ENCODE peak calls at places on chromosomes 2 and 18, in seven cellular contexts. O is HepG2, Z is K562, N is GM12892, B is GM12878, I is GM12891, A is H1. D is an unnamed sample.
A peak's percentile ranks its signal among the peaks of the same experiment; 100 is the strongest.

GRCh38 chr18:55048892-55049291 is 89.6 kb upstream of the CCDC68 start:
- DNase-seq in B (no peak), O (no peak), I (no peak), A (no peak), N (no peak), Z (no peak), D (no peak)

GRCh38 chr18:64137914-64138313 is 11.0 kb downstream of the LINC00305 start:
- DNase-seq in A (no peak), B (no peak), O (no peak), I (no peak), N (no peak), Z (no peak), D (no peak)

GRCh38 chr2:186201371-186201770 is 284.7 kb upstream of the ZC3H15 start:
- DNase-seq in I (no peak), O (no peak), Z (no peak), B (no peak), N (no peak), A (no peak), D (no peak)

GRCh38 chr2:137998503-137998902 is 34.2 kb downstream of the HNMT start:
- DNase-seq in B (no peak), A (no peak), Z (no peak), N (no peak), I (no peak), O (no peak), D (peak; percentile 38)

GRCh38 chr18:58315739-58316215 is 271.8 kb downstream of the NEDD4L start:
- DNase-seq in Z (no peak), A (no peak), O (peak; percentile 93), I (no peak), B (no peak), N (no peak), D (no peak)

GRCh38 chr2:227163445-227163997 is 484 bp downstream of the COL4A4 start:
- DNase-seq in Z (no peak), A (no peak), O (no peak), B (no peak), I (peak; percentile 5), N (peak; percentile 34), D (peak; percentile 38)

GRCh38 chr18:42480521-42480920 is 525.5 kb downstream of the PIK3C3 start:
- DNase-seq in Z (no peak), O (no peak), N (no peak), B (no peak), A (no peak), I (no peak), D (no peak)

GRCh38 chr18:79595876-79596374 is 83.7 kb upstream of the CTDP1 start:
- DNase-seq in O (no peak), A (no peak), Z (no peak), I (no peak), N (no peak), B (no peak), D (no peak)

GRCh38 chr2:11024010-11024615 is 112.4 kb downstream of the KCNF1 start:
- DNase-seq in I (no peak), Z (no peak), O (peak; percentile 14), A (no peak), B (no peak), N (no peak), D (no peak)

GRCh38 chr2:179340678-179341077 is 76.0 kb upstream of the SESTD1 start:
- DNase-seq in I (no peak), A (no peak), B (no peak), N (no peak), O (peak; percentile 54), Z (no peak), D (no peak)

GRCh38 chr2:149161481-149162225 is 123.2 kb downstream of the LYPD6B start:
- DNase-seq in N (no peak), A (no peak), I (no peak), B (no peak), Z (no peak), O (no peak), D (no peak)

GRCh38 chr2:162520959-162521358 is 177.0 kb downstream of the GCA start:
- DNase-seq in I (no peak), B (no peak), N (no peak), Z (no peak), O (no peak), A (no peak), D (no peak)

GRCh38 chr2:224883700-224884099 is 158.6 kb downstream of the DOCK10 start:
- DNase-seq in I (no peak), B (no peak), Z (no peak), N (no peak), A (no peak), O (no peak), D (no peak)

GRCh38 chr2:18425186-18425585 is 135.3 kb downstream of the RDH14 start:
- DNase-seq in I (no peak), Z (no peak), B (no peak), O (no peak), N (no peak), A (no peak), D (no peak)

GRCh38 chr2:50143822-50144575 is 887.9 kb downstream of the NRXN1 start:
- DNase-seq in O (peak; percentile 68), N (peak; percentile 0), Z (no peak), A (no peak), I (peak; percentile 8), B (peak; percentile 24), D (peak; percentile 43)

GRCh38 chr2:200600549-200601212 is 14.9 kb downstream of the AOX1 start:
- DNase-seq in Z (no peak), O (no peak), A (no peak), N (no peak), B (no peak), I (no peak), D (no peak)

GRCh38 chr18:75268206-75268605 is 57.6 kb downstream of the TSHZ1 start:
- DNase-seq in I (no peak), A (no peak), O (no peak), N (no peak), B (no peak), Z (no peak), D (no peak)

GRCh38 chr18:61194726-61195125 is 138.5 kb upstream of the CDH20 start:
- DNase-seq in I (no peak), Z (no peak), O (no peak), B (no peak), A (no peak), N (no peak), D (no peak)

GRCh38 chr2:181393472-181393871 is 63.7 kb upstream of the ITGA4 start:
- DNase-seq in N (peak; percentile 1), Z (no peak), I (no peak), B (no peak), A (no peak), O (peak; percentile 18), D (peak; percentile 26)

GRCh38 chr2:28748176-28748575 is 3.5 kb upstream of the PPP1CB start:
- DNase-seq in O (no peak), N (no peak), A (no peak), Z (no peak), B (no peak), I (no peak), D (no peak)

GRCh38 chr2:66239655-66240054 is 195.3 kb upstream of the MEIS1 start:
- DNase-seq in I (no peak), A (no peak), O (no peak), N (no peak), Z (no peak), B (no peak), D (no peak)

GRCh38 chr2:215271466-215271865 is 40.4 kb upstream of the ATIC start:
- DNase-seq in N (no peak), A (no peak), B (no peak), I (no peak), Z (no peak), O (no peak), D (no peak)

GRCh38 chr2:164542584-164543021 is 78.7 kb downstream of the GRB14 start:
- DNase-seq in B (no peak), N (no peak), O (peak; percentile 24), Z (no peak), A (no peak), I (no peak), D (no peak)

GRCh38 chr2:229942671-229943070 is 20.4 kb downstream of the FBXO36 start:
- DNase-seq in Z (no peak), I (no peak), O (no peak), B (no peak), N (no peak), A (no peak), D (no peak)
- TF ChIP-seq TAF1 in Z (no peak), I (no peak), O (no peak), B (no peak), N (no peak), A (no peak), D (no peak)

GRCh38 chr2:43707255-43707654 is 31.0 kb upstream of the C1GALT1C1L start:
- DNase-seq in O (no peak), Z (peak; percentile 22), N (no peak), I (no peak), A (no peak), B (no peak), D (no peak)
- TF ChIP-seq TAF1 in O (no peak), Z (no peak), N (no peak), I (no peak), A (no peak), B (no peak), D (no peak)

DNA sequence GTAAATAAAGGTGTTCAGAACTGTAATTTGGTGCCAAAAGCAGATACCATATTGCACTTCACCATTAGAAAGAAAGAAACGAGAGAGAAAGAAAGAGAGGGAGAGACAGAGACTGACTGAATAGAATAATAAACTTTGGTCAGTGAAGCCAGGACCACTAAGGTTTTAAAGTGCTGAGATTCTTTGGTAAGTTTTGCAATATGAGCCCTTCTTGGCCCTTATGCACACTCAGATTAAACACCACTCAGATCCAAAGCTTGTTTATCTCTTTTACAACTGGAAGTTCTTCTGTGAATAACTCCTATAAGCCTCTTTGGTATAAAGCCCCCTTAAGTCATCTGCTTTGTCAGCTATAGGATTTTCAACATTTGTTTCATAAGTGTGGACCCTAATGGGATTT is 40.9 kb downstream of the PID1 start:
- DNase-seq in Z (no peak), I (no peak), B (no peak), N (no peak), O (no peak), A (no peak), D (no peak)
- TF ChIP-seq TAF1 in Z (no peak), I (no peak), B (no peak), N (no peak), O (no peak), A (no peak), D (no peak)

GRCh38 chr2:16716051-16716450 is 50.4 kb upstream of the CYRIA start:
- DNase-seq in I (no peak), Z (no peak), B (no peak), A (no peak), N (no peak), O (no peak), D (no peak)
- TF ChIP-seq TAF1 in I (no peak), Z (no peak), B (no peak), A (no peak), N (no peak), O (no peak), D (no peak)